ENCODE peak calls at places on chromosomes 1 and 21, in ten cellular contexts. E is uterus, Z is A673, O is neuronal stem cell, B is psoas muscle, Y is A549, C is heart right ventricle, K is cardiac muscle cell, G is Caco-2, F is body of pancreas. U is an unnamed sample. For H3K4me1, the result is how much of the 10 kb centered on the place peaks cover.

GRCh38 chr1:38804062-38804886 is 55.3 kb downstream of the RRAGC start:
- DNase-seq in E (no peak), Z (peak), O (peak), B (no peak), Y (no peak), C (no peak), K (peak), G (no peak), F (no peak), U (no peak)

GRCh38 chr1:85320371-85321131 is 44.1 kb upstream of the BCL10 start:
- DNase-seq in E (no peak), Z (no peak), O (no peak), B (no peak), Y (no peak), C (no peak), K (peak), G (peak), F (no peak), U (no peak)

GRCh38 chr1:188343914-188344313 is 1515.2 kb downstream of the PLA2G4A start:
- DNase-seq in E (no peak), Z (no peak), O (no peak), B (no peak), Y (no peak), C (no peak), K (no peak), G (no peak), F (no peak), U (no peak)

GRCh38 chr1:22131875-22132486 is 10.9 kb downstream of the WNT4 start:
- DNase-seq in E (no peak), Z (peak), O (peak), B (peak), Y (peak), C (no peak), K (peak), G (peak), F (peak), U (peak)

GRCh38 chr1:231691618-231692259 is 65.1 kb downstream of the DISC1 start:
- DNase-seq in E (no peak), Z (peak), O (peak), B (no peak), Y (peak), C (peak), K (peak), G (no peak), F (no peak), U (peak)

GRCh38 chr21:21740207-21740606 is 742.0 kb downstream of the NCAM2 start:
- DNase-seq in E (no peak), Z (no peak), O (no peak), B (no peak), Y (no peak), C (no peak), K (no peak), G (no peak), F (no peak), U (no peak)

GRCh38 chr1:116276532-116276931 is 96.5 kb upstream of the ATP1A1 start:
- DNase-seq in E (no peak), Z (no peak), O (no peak), B (no peak), Y (no peak), C (no peak), K (no peak), G (no peak), F (no peak), U (no peak)

GRCh38 chr1:201066986-201067385 is 43.5 kb upstream of the KIF21B start:
- DNase-seq in E (no peak), Z (no peak), O (no peak), B (peak), Y (no peak), C (no peak), K (no peak), G (no peak), F (no peak), U (no peak)

GRCh38 chr1:176444286-176444685 is 18.7 kb upstream of the PAPPA2 start:
- DNase-seq in E (no peak), Z (no peak), O (no peak), B (no peak), Y (no peak), C (no peak), K (no peak), G (no peak), F (peak), U (no peak)

GRCh38 chr1:235566092-235566491 is 61.8 kb upstream of the B3GALNT2 start:
- DNase-seq in E (no peak), Z (no peak), O (peak), B (no peak), Y (no peak), C (no peak), K (no peak), G (no peak), F (no peak), U (no peak)

GRCh38 chr1:23530089-23530749 is 814 bp downstream of the E2F2 start:
- DNase-seq in E (no peak), Z (no peak), O (no peak), B (no peak), Y (no peak), C (no peak), K (no peak), G (no peak), F (no peak), U (no peak)

GRCh38 chr1:10866314-10867091 is 70.1 kb upstream of the CASZ1 start:
- DNase-seq in E (peak), Z (peak), O (no peak), B (peak), Y (no peak), C (no peak), K (peak), G (peak), F (no peak), U (peak)

GRCh38 chr1:155944396-155944728 is 2.9 kb downstream of the RXFP4 start:
- DNase-seq in E (no peak), Z (no peak), O (no peak), B (no peak), Y (no peak), C (no peak), K (no peak), G (no peak), F (no peak), U (no peak)

GRCh38 chr1:202107321-202107761 is 15.4 kb upstream of the GPR37L1 start:
- DNase-seq in E (no peak), Z (no peak), O (no peak), B (no peak), Y (no peak), C (peak), K (no peak), G (no peak), F (peak), U (no peak)

GRCh38 chr1:195664628-195665027 is 943.6 kb downstream of the KCNT2 start:
- DNase-seq in E (no peak), Z (no peak), O (no peak), B (no peak), Y (no peak), C (no peak), K (peak), G (no peak), F (no peak), U (no peak)

GRCh38 chr1:151990856-151991198 is 2.8 kb downstream of the S100A10 start:
- DNase-seq in E (peak), Z (no peak), O (no peak), B (no peak), Y (no peak), C (peak), K (peak), G (no peak), F (peak), U (peak)

GRCh38 chr1:201637282-201638076 is 98.6 kb downstream of the NAV1 start:
- DNase-seq in E (no peak), Z (peak), O (no peak), B (no peak), Y (no peak), C (no peak), K (peak), G (no peak), F (no peak), U (peak)

GRCh38 chr21:42466700-42467612 is 29.1 kb downstream of the RSPH1 start:
- DNase-seq in E (no peak), Z (peak), O (no peak), B (peak), Y (no peak), C (no peak), K (peak), G (peak), F (peak), U (peak)

GRCh38 chr1:41954533-41954944 is 35.8 kb upstream of the HIVEP3 start:
- DNase-seq in E (no peak), Z (peak), O (no peak), B (no peak), Y (no peak), C (no peak), K (peak), G (no peak), F (peak), U (peak)

GRCh38 chr1:217896490-217896889 is 265.3 kb downstream of the SPATA17 start:
- DNase-seq in E (no peak), Z (peak), O (no peak), B (no peak), Y (no peak), C (no peak), K (no peak), G (no peak), F (no peak), U (no peak)

GRCh38 chr1:171405391-171405714 is 80.0 kb upstream of the PRRC2C start:
- DNase-seq in E (no peak), Z (no peak), O (no peak), B (no peak), Y (no peak), C (no peak), K (no peak), G (no peak), F (no peak), U (no peak)
- H3K4me1 ChIP-seq in E (under half), Z (under half), O (under half), B (under half), Y (under half), C (under half), K (under half), G (under half), F (under half), U (under half)

GRCh38 chr1:27556435-27556780 is 47.5 kb downstream of the AHDC1 start:
- DNase-seq in E (no peak), Z (no peak), O (no peak), B (no peak), Y (no peak), C (no peak), K (no peak), G (no peak), F (no peak), U (no peak)

GRCh38 chr1:27555700-27556424 is 48.1 kb downstream of the AHDC1 start:
- DNase-seq in E (peak), Z (peak), O (no peak), B (peak), Y (no peak), C (peak), K (peak), G (no peak), F (no peak), U (peak)

GRCh38 chr1:27559466-27560030 is 44.4 kb downstream of the AHDC1 start:
- DNase-seq in E (no peak), Z (peak), O (no peak), B (no peak), Y (no peak), C (no peak), K (no peak), G (no peak), F (no peak), U (no peak)

GRCh38 chr1:27556781-27557595 is 47.0 kb downstream of the AHDC1 start:
- DNase-seq in E (peak), Z (peak), O (peak), B (peak), Y (peak), C (peak), K (peak), G (peak), F (peak), U (peak)

GRCh38 chr1:27557596-27558340 is 46.2 kb downstream of the AHDC1 start:
- DNase-seq in E (peak), Z (no peak), O (no peak), B (no peak), Y (peak), C (no peak), K (no peak), G (peak), F (no peak), U (peak)
- H3K4me1 ChIP-seq in E (under half), Z (half or more), O (under half), B (half or more), Y (half or more), C (half or more), K (under half), G (under half), F (under half), U (half or more)

GRCh38 chr1:35560256-35561225 is 2.9 kb downstream of the NCDN start:
- DNase-seq in E (peak), Z (no peak), O (no peak), B (peak), Y (no peak), C (peak), K (no peak), G (no peak), F (peak), U (no peak)
- H3K4me1 ChIP-seq in E (under half), Z (under half), O (under half), B (under half), Y (under half), C (under half), K (under half), G (under half), F (under half), U (under half)

GRCh38 chr1:93665015-93665414 is 16.6 kb downstream of the BCAR3 start:
- DNase-seq in E (no peak), Z (no peak), O (no peak), B (no peak), Y (no peak), C (no peak), K (no peak), G (no peak), F (no peak), U (no peak)
- H3K4me1 ChIP-seq in E (under half), Z (under half), O (under half), B (under half), Y (half or more), C (half or more), K (under half), G (under half), F (under half), U (half or more)

GRCh38 chr21:36698160-36699025 is 522 bp upstream of the SIM2 start:
- DNase-seq in E (no peak), Z (no peak), O (peak), B (peak), Y (peak), C (no peak), K (no peak), G (peak), F (no peak), U (no peak)
- H3K4me1 ChIP-seq in E (under half), Z (under half), O (under half), B (half or more), Y (under half), C (under half), K (under half), G (under half), F (half or more), U (under half)

GRCh38 chr1:154423988-154424326 is 18.8 kb downstream of the IL6R start:
- DNase-seq in E (no peak), Z (no peak), O (no peak), B (peak), Y (no peak), C (no peak), K (no peak), G (no peak), F (no peak), U (no peak)
- H3K4me1 ChIP-seq in E (under half), Z (under half), O (under half), B (half or more), Y (half or more), C (half or more), K (under half), G (under half), F (half or more), U (under half)

GRCh38 chr1:167665469-167665868 is 35.4 kb downstream of the RCSD1 start:
- DNase-seq in E (no peak), Z (no peak), O (no peak), B (no peak), Y (no peak), C (no peak), K (no peak), G (no peak), F (no peak), U (no peak)
- H3K4me1 ChIP-seq in E (under half), Z (under half), O (under half), B (half or more), Y (under half), C (half or more), K (half or more), G (under half), F (under half), U (under half)

DNA sequence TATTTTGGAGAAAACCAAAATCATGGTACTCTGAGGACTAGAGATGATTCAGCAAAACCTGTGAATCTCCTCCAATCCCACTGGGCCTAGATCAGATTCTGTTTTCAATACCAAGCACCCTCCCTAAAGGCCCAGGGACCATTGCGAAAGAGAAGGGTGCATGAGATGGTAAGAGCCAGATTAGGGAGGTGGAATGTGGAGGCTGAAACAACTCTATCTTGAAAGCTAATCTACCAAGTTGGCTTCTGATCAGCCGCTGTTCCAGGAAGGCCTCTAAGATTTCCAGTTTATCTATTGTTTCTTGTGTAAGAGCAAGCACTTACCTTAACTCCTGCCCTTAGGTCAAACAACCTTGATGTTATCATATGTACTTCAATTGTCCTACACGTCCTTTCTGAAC is 547.1 kb downstream of the PLPP3 start:
- DNase-seq in E (no peak), Z (no peak), O (no peak), B (no peak), Y (no peak), C (no peak), K (peak), G (peak), F (no peak), U (no peak)
- H3K4me1 ChIP-seq in E (under half), Z (under half), O (under half), B (under half), Y (under half), C (under half), K (under half), G (under half), F (under half), U (under half)

GRCh38 chr1:19404748-19405147 is 80.6 kb downstream of the CAPZB start:
- DNase-seq in E (no peak), Z (no peak), O (no peak), B (no peak), Y (no peak), C (no peak), K (no peak), G (no peak), F (no peak), U (no peak)
- H3K4me1 ChIP-seq in E (under half), Z (under half), O (under half), B (under half), Y (under half), C (half or more), K (under half), G (under half), F (under half), U (under half)

GRCh38 chr1:229689915-229690314 is 63.9 kb downstream of the URB2 start:
- DNase-seq in E (no peak), Z (no peak), O (no peak), B (no peak), Y (no peak), C (no peak), K (no peak), G (no peak), F (no peak), U (no peak)

GRCh38 chr1:229693124-229693523 is 67.1 kb downstream of the URB2 start:
- DNase-seq in E (no peak), Z (peak), O (no peak), B (no peak), Y (no peak), C (peak), K (no peak), G (no peak), F (no peak), U (no peak)

GRCh38 chr1:229689273-229689672 is 63.2 kb downstream of the URB2 start:
- DNase-seq in E (no peak), Z (no peak), O (no peak), B (no peak), Y (no peak), C (no peak), K (no peak), G (no peak), F (no peak), U (no peak)

GRCh38 chr1:229691362-229691761 is 65.3 kb downstream of the URB2 start:
- DNase-seq in E (no peak), Z (no peak), O (no peak), B (no peak), Y (no peak), C (no peak), K (no peak), G (no peak), F (no peak), U (no peak)

DNA sequence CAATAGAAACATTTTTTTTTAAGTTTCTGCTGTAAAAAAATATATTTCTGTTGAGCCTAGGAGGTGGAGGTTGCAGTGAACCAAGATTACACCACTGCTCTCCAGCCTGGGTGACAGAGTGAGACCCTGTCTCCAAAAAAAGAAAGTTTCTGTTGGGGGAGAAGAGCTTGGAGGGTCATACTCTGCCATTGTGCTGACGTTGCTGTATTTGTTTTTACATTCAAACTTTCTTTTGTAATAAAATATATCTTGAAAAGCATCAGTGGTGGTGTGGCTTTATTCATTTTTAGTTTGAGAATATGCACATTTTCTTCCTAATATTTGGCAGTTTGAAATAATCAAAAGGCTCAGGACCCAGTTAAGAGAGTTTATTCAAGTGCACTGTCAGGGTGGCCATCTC is 64.6 kb downstream of the URB2 start:
- DNase-seq in E (no peak), Z (no peak), O (no peak), B (no peak), Y (no peak), C (no peak), K (no peak), G (no peak), F (no peak), U (no peak)
- H3K4me1 ChIP-seq in E (under half), Z (under half), O (under half), B (under half), Y (under half), C (under half), K (under half), G (under half), F (under half), U (under half)

U was measured in hepatocyte.